ENCODE peak calls at places on chromosomes 13 and 19, in ten cellular contexts. U, K, R, J, E, Q, I, H, N and F are unnamed samples.

GRCh38 chr19:12994701-12995595 is at the start of gene NFIX:
- DNase-seq in U (peak; percentile 65), K (peak; percentile 78), R (no peak), J (no peak), E (peak; percentile 81), Q (peak; percentile 95), I (peak; percentile 79), H (peak; percentile 27), N (no peak), F (peak; percentile 42)

GRCh38 chr19:46787331-46788100 is 878 bp downstream of the SLC1A5 start:
- DNase-seq in U (peak; percentile 84), K (peak; percentile 64), R (peak; percentile 75), J (no peak), E (peak; percentile 65), Q (peak; percentile 91), I (peak; percentile 51), H (no peak), N (peak; percentile 56), F (peak; percentile 49)

GRCh38 chr19:6393982-6394412 is 1.0 kb upstream of the GTF2F1 start:
- DNase-seq in U (no peak), K (no peak), R (no peak), J (no peak), E (no peak), Q (no peak), I (no peak), H (no peak), N (no peak), F (no peak)

GRCh38 chr19:28980236-28980868 is 232.6 kb downstream of the UQCRFS1 start:
- DNase-seq in U (no peak), K (no peak), R (no peak), J (no peak), E (no peak), Q (no peak), I (no peak), H (no peak), N (peak; percentile 73), F (no peak)

GRCh38 chr19:5308471-5309437 is 31.9 kb downstream of the PTPRS start:
- DNase-seq in U (peak; percentile 93), K (no peak), R (no peak), J (peak; percentile 41), E (peak; percentile 42), Q (peak; percentile 90), I (peak; percentile 88), H (no peak), N (no peak), F (no peak)

GRCh38 chr13:113874579-113875428 is 10.9 kb upstream of the GAS6 start:
- DNase-seq in U (no peak), K (no peak), R (no peak), J (no peak), E (no peak), Q (no peak), I (no peak), H (no peak), N (no peak), F (no peak)

GRCh38 chr19:23287620-23288019 is 37.4 kb upstream of the ZNF724 start:
- DNase-seq in U (no peak), K (no peak), R (no peak), J (no peak), E (no peak), Q (no peak), I (no peak), H (no peak), N (no peak), F (no peak)

GRCh38 chr19:30678168-30678567 is 306.0 kb downstream of the ZNF536 start:
- DNase-seq in U (no peak), K (no peak), R (no peak), J (no peak), E (no peak), Q (peak; percentile 83), I (no peak), H (no peak), N (no peak), F (no peak)

GRCh38 chr19:42253245-42254082 is 1.5 kb downstream of the ERF start:
- DNase-seq in U (peak; percentile 66), K (peak; percentile 81), R (peak; percentile 62), J (no peak), E (peak; percentile 65), Q (peak; percentile 95), I (peak; percentile 72), H (peak; percentile 34), N (peak; percentile 75), F (peak; percentile 79)

GRCh38 chr13:74929436-74929835 is 552.5 kb downstream of the TBC1D4 start:
- DNase-seq in U (no peak), K (no peak), R (no peak), J (no peak), E (no peak), Q (no peak), I (no peak), H (no peak), N (no peak), F (no peak)

GRCh38 chr13:42354246-42355117 is 82.5 kb downstream of the AKAP11 start:
- DNase-seq in U (no peak), K (no peak), R (no peak), J (no peak), E (no peak), Q (no peak), I (peak; percentile 8), H (no peak), N (no peak), F (no peak)

GRCh38 chr19:33767898-33768413 is 28.7 kb upstream of the KCTD15 start:
- DNase-seq in U (no peak), K (peak; percentile 98), R (no peak), J (no peak), E (no peak), Q (no peak), I (peak; percentile 24), H (no peak), N (peak; percentile 82), F (peak; percentile 91)

DNA sequence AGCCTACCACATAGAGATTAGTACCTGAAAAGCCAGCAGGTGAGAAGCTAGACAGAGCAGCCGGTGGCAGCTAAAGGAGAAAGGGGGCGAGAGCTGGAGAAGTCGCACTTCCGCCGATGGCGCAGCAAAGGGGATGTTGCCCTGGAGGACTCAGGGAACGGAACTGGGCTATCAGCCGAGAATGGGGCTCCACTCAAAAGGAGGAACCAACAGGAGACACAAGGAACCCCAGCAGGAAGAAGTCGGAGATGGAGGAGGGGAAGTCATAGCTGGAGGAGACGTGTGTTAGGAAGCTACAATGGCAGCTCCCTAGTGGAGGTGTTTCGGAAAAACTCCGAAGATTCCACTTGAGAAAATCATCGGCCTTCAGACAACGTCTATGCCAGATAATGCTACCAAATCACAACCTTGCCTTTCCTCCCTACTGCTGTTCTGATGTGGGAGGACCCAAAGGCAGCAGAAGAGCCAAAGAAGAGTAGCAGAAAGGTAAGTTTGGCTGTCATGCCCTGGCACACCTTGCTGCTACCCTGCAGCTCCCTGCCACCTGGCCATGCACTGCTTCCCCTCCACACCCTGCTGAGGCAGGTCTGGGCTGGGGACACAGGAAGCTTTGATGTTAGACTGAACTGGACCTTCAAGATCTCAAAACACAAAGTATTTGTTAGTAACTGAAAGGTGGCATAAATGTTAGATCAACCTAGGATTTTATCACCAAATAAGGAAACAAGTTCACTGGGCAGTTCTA is 127.9 kb downstream of the DLEU7 start:
- DNase-seq in U (no peak), K (no peak), R (no peak), J (no peak), E (peak; percentile 43), Q (peak; percentile 88), I (peak; percentile 16), H (no peak), N (no peak), F (no peak)
- TF ChIP-seq CTCF in U (no peak), K (no peak), R (no peak), J (no peak), E (no peak), Q (no peak), I (no peak), H (no peak), N (no peak), F (no peak)

GRCh38 chr19:43759515-43759914 is 4.8 kb upstream of the SMG9 start:
- DNase-seq in U (no peak), K (no peak), R (no peak), J (no peak), E (no peak), Q (no peak), I (no peak), H (no peak), N (no peak), F (no peak)
- TF ChIP-seq CTCF in U (peak; percentile 15), K (no peak), R (no peak), J (no peak), E (no peak), Q (no peak), I (no peak), H (no peak), N (peak; percentile 50), F (no peak)

GRCh38 chr19:52190679-52191293 is 934 bp downstream of the PPP2R1A start:
- DNase-seq in U (no peak), K (peak; percentile 25), R (peak; percentile 43), J (no peak), E (no peak), Q (peak; percentile 91), I (peak; percentile 20), H (no peak), N (no peak), F (peak; percentile 19)

GRCh38 chr19:52191951-52192350 is 2.1 kb downstream of the PPP2R1A start:
- DNase-seq in U (no peak), K (no peak), R (no peak), J (no peak), E (no peak), Q (no peak), I (no peak), H (no peak), N (no peak), F (no peak)

GRCh38 chr19:52188822-52189744 is 769 bp upstream of the PPP2R1A start:
- DNase-seq in U (peak; percentile 71), K (peak; percentile 57), R (peak; percentile 96), J (peak; percentile 38), E (peak; percentile 83), Q (peak; percentile 100), I (no peak), H (peak; percentile 9), N (no peak), F (peak; percentile 43)

GRCh38 chr19:52191374-52191773 is 1.5 kb downstream of the PPP2R1A start:
- DNase-seq in U (no peak), K (no peak), R (no peak), J (no peak), E (no peak), Q (no peak), I (peak; percentile 18), H (no peak), N (no peak), F (no peak)

GRCh38 chr19:52189745-52190678 is at the start of gene PPP2R1A:
- DNase-seq in U (peak; percentile 98), K (peak; percentile 97), R (peak; percentile 95), J (peak; percentile 91), E (peak; percentile 99), Q (peak; percentile 100), I (peak; percentile 99), H (peak; percentile 98), N (peak; percentile 100), F (peak; percentile 95)
- TF ChIP-seq CTCF in U (no peak), K (no peak), R (no peak), J (no peak), E (no peak), Q (no peak), I (no peak), H (no peak), N (no peak), F (no peak)

DNA sequence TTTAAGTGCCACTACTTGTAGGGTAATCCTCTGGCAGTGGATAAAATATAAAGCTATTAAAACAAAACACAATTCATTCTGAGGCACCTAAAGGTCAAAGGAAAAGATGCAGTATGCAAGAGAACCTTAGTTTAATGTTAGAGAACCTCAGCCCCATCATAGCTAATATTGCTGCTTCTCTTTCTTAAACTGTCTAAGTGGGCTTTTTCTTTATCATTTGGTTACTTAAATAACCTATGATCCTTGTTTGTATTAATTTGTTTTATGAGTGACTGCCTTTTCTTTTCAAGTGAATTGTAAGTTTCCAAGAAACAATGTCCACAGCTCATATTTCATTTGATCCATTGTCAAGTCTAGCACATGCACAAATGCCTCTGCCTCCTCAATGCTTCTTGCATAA is 1049.7 kb downstream of the OLFM4 start:
- DNase-seq in U (no peak), K (no peak), R (no peak), J (no peak), E (no peak), Q (no peak), I (no peak), H (no peak), N (no peak), F (no peak)
- TF ChIP-seq CTCF in U (no peak), K (no peak), R (no peak), J (no peak), E (no peak), Q (no peak), I (no peak), H (no peak), N (no peak), F (no peak)